ENCODE peak calls at places on chromosome X, in eight cellular contexts. C, B, L, S, I, Y, F and D are unnamed samples.

GRCh38 chrX:124086411-124086810 is 124.9 kb downstream of the STAG2 start:
- DNase-seq in I (peak), F (no peak), B (no peak), C (peak), L (no peak), Y (no peak), S (no peak), D (peak)

GRCh38 chrX:51852096-51852495 is 41.3 kb upstream of the MAGED1 start:
- DNase-seq in I (no peak), B (no peak), F (no peak), L (no peak), S (no peak), Y (no peak), C (no peak), D (no peak)

GRCh38 chrX:12741416-12741815 is 49.8 kb upstream of the PRPS2 start:
- DNase-seq in Y (no peak), B (no peak), L (no peak), I (no peak), C (no peak), F (no peak), S (no peak), D (no peak)

GRCh38 chrX:39551748-39552147 is 546.0 kb downstream of the BCOR start:
- DNase-seq in B (no peak), L (no peak), I (no peak), Y (no peak), S (no peak), F (no peak), C (no peak), D (no peak)

GRCh38 chrX:19729761-19730160 is 157.6 kb downstream of the SH3KBP1 start:
- DNase-seq in Y (no peak), I (no peak), C (no peak), L (no peak), F (no peak), B (no peak), S (no peak), D (no peak)

GRCh38 chrX:112714357-112714918 is 34.7 kb upstream of the LHFPL1 start:
- DNase-seq in F (no peak), L (no peak), Y (no peak), B (no peak), C (no peak), S (peak), I (no peak), D (no peak)

GRCh38 chrX:139448996-139449395 is 81.5 kb upstream of the F9 start:
- DNase-seq in F (no peak), C (no peak), L (no peak), S (no peak), Y (no peak), I (peak), B (no peak), D (no peak)

GRCh38 chrX:123835661-123836371 is 24.0 kb upstream of the XIAP start:
- DNase-seq in F (no peak), L (no peak), B (no peak), I (peak), C (peak), S (peak), Y (no peak), D (peak)

GRCh38 chrX:100654256-100654655 is 10.3 kb downstream of the SRPX2 start:
- DNase-seq in S (peak), L (no peak), I (no peak), B (no peak), C (no peak), Y (no peak), F (no peak), D (no peak)

GRCh38 chrX:97294016-97294415 is 410.3 kb downstream of the RPA4 start:
- DNase-seq in Y (no peak), I (no peak), F (no peak), C (no peak), B (no peak), L (no peak), S (no peak), D (no peak)

GRCh38 chrX:45719751-45720501 is 519.2 kb upstream of the DIPK2B start:
- DNase-seq in C (no peak), I (peak), B (no peak), S (no peak), L (no peak), Y (no peak), F (no peak), D (no peak)

GRCh38 chrX:41528784-41529183 is 81.6 kb downstream of the NYX start:
- DNase-seq in C (no peak), B (no peak), F (no peak), S (no peak), I (no peak), Y (no peak), L (no peak), D (no peak)

GRCh38 chrX:46279214-46279924 is 265.9 kb downstream of the ZNF674 start:
- DNase-seq in Y (no peak), I (no peak), S (no peak), C (no peak), F (no peak), B (no peak), L (no peak), D (no peak)